ENCODE peak calls at places on chromosomes 5 and 9, in ten cellular contexts. One of them, this sample, is unnamed.

GRCh38 chr5:41636605-41637004 is 126.2 kb upstream of the PLCXD3 start:
- DNase-seq in DMS 273 treated with DMSO at 0.1 percent for 48 hours: no peak
- DNase-seq in putamen: no peak
- DNase-seq in GM19239: no peak
- DNase-seq in sciatic nerve: no peak
- DNase-seq in AG09319: no peak
- DNase-seq in hippocampal formation: no peak
- DNase-seq in upper lobe of right lung: no peak
- DNase-seq in ecto neural progenitor cell: no peak
- DNase-seq in iris pigment epithelial cell: peak
- DNase-seq in this sample: no peak

GRCh38 chr5:160656961-160657570 is 194.9 kb downstream of the ATP10B start:
- DNase-seq in DMS 273 treated with DMSO at 0.1 percent for 48 hours: no peak
- DNase-seq in putamen: no peak
- DNase-seq in GM19239: no peak
- DNase-seq in sciatic nerve: no peak
- DNase-seq in AG09319: no peak
- DNase-seq in hippocampal formation: no peak
- DNase-seq in upper lobe of right lung: no peak
- DNase-seq in ecto neural progenitor cell: no peak
- DNase-seq in iris pigment epithelial cell: no peak
- DNase-seq in this sample: no peak

GRCh38 chr9:34519321-34520020 is 3.3 kb downstream of the ENHO start:
- DNase-seq in DMS 273 treated with DMSO at 0.1 percent for 48 hours: no peak
- DNase-seq in putamen: no peak
- DNase-seq in GM19239: no peak
- DNase-seq in sciatic nerve: no peak
- DNase-seq in AG09319: no peak
- DNase-seq in hippocampal formation: no peak
- DNase-seq in upper lobe of right lung: no peak
- DNase-seq in ecto neural progenitor cell: no peak
- DNase-seq in iris pigment epithelial cell: no peak
- DNase-seq in this sample: no peak

GRCh38 chr9:113687680-113688371 is 188.3 kb upstream of the ZNF618 start:
- DNase-seq in DMS 273 treated with DMSO at 0.1 percent for 48 hours: no peak
- DNase-seq in putamen: peak
- DNase-seq in GM19239: no peak
- DNase-seq in sciatic nerve: no peak
- DNase-seq in AG09319: no peak
- DNase-seq in hippocampal formation: no peak
- DNase-seq in upper lobe of right lung: peak
- DNase-seq in ecto neural progenitor cell: no peak
- DNase-seq in iris pigment epithelial cell: no peak
- DNase-seq in this sample: no peak

GRCh38 chr9:95399261-95399660 is 81.8 kb upstream of the FANCC start:
- DNase-seq in DMS 273 treated with DMSO at 0.1 percent for 48 hours: no peak
- DNase-seq in putamen: no peak
- DNase-seq in GM19239: no peak
- DNase-seq in sciatic nerve: no peak
- DNase-seq in AG09319: no peak
- DNase-seq in hippocampal formation: no peak
- DNase-seq in upper lobe of right lung: no peak
- DNase-seq in ecto neural progenitor cell: no peak
- DNase-seq in iris pigment epithelial cell: no peak
- DNase-seq in this sample: no peak

GRCh38 chr5:45779874-45780671 is 83.9 kb upstream of the HCN1 start:
- DNase-seq in DMS 273 treated with DMSO at 0.1 percent for 48 hours: no peak
- DNase-seq in putamen: no peak
- DNase-seq in GM19239: no peak
- DNase-seq in sciatic nerve: no peak
- DNase-seq in AG09319: no peak
- DNase-seq in hippocampal formation: no peak
- DNase-seq in upper lobe of right lung: no peak
- DNase-seq in ecto neural progenitor cell: no peak
- DNase-seq in iris pigment epithelial cell: no peak
- DNase-seq in this sample: no peak

GRCh38 chr9:3040761-3041160 is 196.9 kb upstream of the PUM3 start:
- DNase-seq in DMS 273 treated with DMSO at 0.1 percent for 48 hours: no peak
- DNase-seq in putamen: no peak
- DNase-seq in GM19239: no peak
- DNase-seq in sciatic nerve: no peak
- DNase-seq in AG09319: no peak
- DNase-seq in hippocampal formation: no peak
- DNase-seq in upper lobe of right lung: no peak
- DNase-seq in ecto neural progenitor cell: no peak
- DNase-seq in iris pigment epithelial cell: no peak
- DNase-seq in this sample: no peak

GRCh38 chr9:68643901-68644809 is 60.9 kb upstream of the PIP5K1B start:
- DNase-seq in DMS 273 treated with DMSO at 0.1 percent for 48 hours: no peak
- DNase-seq in putamen: no peak
- DNase-seq in GM19239: no peak
- DNase-seq in sciatic nerve: no peak
- DNase-seq in AG09319: no peak
- DNase-seq in hippocampal formation: no peak
- DNase-seq in upper lobe of right lung: no peak
- DNase-seq in ecto neural progenitor cell: no peak
- DNase-seq in iris pigment epithelial cell: no peak
- DNase-seq in this sample: no peak

GRCh38 chr5:97096096-97096648 is 46.2 kb downstream of the LIX1 start:
- DNase-seq in DMS 273 treated with DMSO at 0.1 percent for 48 hours: no peak
- DNase-seq in putamen: no peak
- DNase-seq in GM19239: no peak
- DNase-seq in sciatic nerve: no peak
- DNase-seq in AG09319: no peak
- DNase-seq in hippocampal formation: peak
- DNase-seq in upper lobe of right lung: no peak
- DNase-seq in ecto neural progenitor cell: no peak
- DNase-seq in iris pigment epithelial cell: peak
- DNase-seq in this sample: no peak

GRCh38 chr5:75040973-75041372 is 11.4 kb downstream of the GCNT4 start:
- DNase-seq in DMS 273 treated with DMSO at 0.1 percent for 48 hours: no peak
- DNase-seq in putamen: no peak
- DNase-seq in GM19239: no peak
- DNase-seq in sciatic nerve: no peak
- DNase-seq in AG09319: no peak
- DNase-seq in hippocampal formation: no peak
- DNase-seq in upper lobe of right lung: no peak
- DNase-seq in ecto neural progenitor cell: no peak
- DNase-seq in iris pigment epithelial cell: peak
- DNase-seq in this sample: no peak

GRCh38 chr5:157072508-157072907 is 13.6 kb upstream of the HAVCR1 start:
- DNase-seq in DMS 273 treated with DMSO at 0.1 percent for 48 hours: no peak
- DNase-seq in putamen: no peak
- DNase-seq in GM19239: no peak
- DNase-seq in sciatic nerve: no peak
- DNase-seq in AG09319: no peak
- DNase-seq in hippocampal formation: no peak
- DNase-seq in upper lobe of right lung: no peak
- DNase-seq in ecto neural progenitor cell: no peak
- DNase-seq in iris pigment epithelial cell: no peak
- DNase-seq in this sample: no peak

GRCh38 chr5:141637266-141637692 is 482 bp downstream of the RELL2 start:
- DNase-seq in DMS 273 treated with DMSO at 0.1 percent for 48 hours: no peak
- DNase-seq in putamen: no peak
- DNase-seq in GM19239: no peak
- DNase-seq in sciatic nerve: no peak
- DNase-seq in AG09319: no peak
- DNase-seq in hippocampal formation: no peak
- DNase-seq in upper lobe of right lung: peak
- DNase-seq in ecto neural progenitor cell: peak
- DNase-seq in iris pigment epithelial cell: no peak
- DNase-seq in this sample: peak

GRCh38 chr5:19125956-19126713 is 861.9 kb downstream of the CDH18 start:
- DNase-seq in DMS 273 treated with DMSO at 0.1 percent for 48 hours: no peak
- DNase-seq in putamen: no peak
- DNase-seq in GM19239: no peak
- DNase-seq in sciatic nerve: no peak
- DNase-seq in AG09319: no peak
- DNase-seq in hippocampal formation: no peak
- DNase-seq in upper lobe of right lung: no peak
- DNase-seq in ecto neural progenitor cell: no peak
- DNase-seq in iris pigment epithelial cell: no peak
- DNase-seq in this sample: no peak

GRCh38 chr9:127166651-127167524 is 44.5 kb upstream of the ANGPTL2 start:
- DNase-seq in DMS 273 treated with DMSO at 0.1 percent for 48 hours: no peak
- DNase-seq in putamen: no peak
- DNase-seq in GM19239: peak
- DNase-seq in sciatic nerve: peak
- DNase-seq in AG09319: no peak
- DNase-seq in hippocampal formation: no peak
- DNase-seq in upper lobe of right lung: peak
- DNase-seq in ecto neural progenitor cell: no peak
- DNase-seq in iris pigment epithelial cell: peak
- DNase-seq in this sample: peak

GRCh38 chr5:66440202-66440680 is 156.0 kb upstream of the MAST4 start:
- DNase-seq in DMS 273 treated with DMSO at 0.1 percent for 48 hours: no peak
- DNase-seq in putamen: no peak
- DNase-seq in GM19239: no peak
- DNase-seq in sciatic nerve: no peak
- DNase-seq in AG09319: no peak
- DNase-seq in hippocampal formation: no peak
- DNase-seq in upper lobe of right lung: no peak
- DNase-seq in ecto neural progenitor cell: no peak
- DNase-seq in iris pigment epithelial cell: peak
- DNase-seq in this sample: no peak

GRCh38 chr5:59317023-59317771 is 576.3 kb downstream of the PDE4D start:
- DNase-seq in DMS 273 treated with DMSO at 0.1 percent for 48 hours: peak
- DNase-seq in putamen: no peak
- DNase-seq in GM19239: no peak
- DNase-seq in sciatic nerve: no peak
- DNase-seq in AG09319: no peak
- DNase-seq in hippocampal formation: no peak
- DNase-seq in upper lobe of right lung: no peak
- DNase-seq in ecto neural progenitor cell: peak
- DNase-seq in iris pigment epithelial cell: peak
- DNase-seq in this sample: no peak

GRCh38 chr9:14258840-14259239 is 55.1 kb downstream of the NFIB start:
- DNase-seq in DMS 273 treated with DMSO at 0.1 percent for 48 hours: no peak
- DNase-seq in putamen: no peak
- DNase-seq in GM19239: no peak
- DNase-seq in sciatic nerve: no peak
- DNase-seq in AG09319: no peak
- DNase-seq in hippocampal formation: no peak
- DNase-seq in upper lobe of right lung: no peak
- DNase-seq in ecto neural progenitor cell: no peak
- DNase-seq in iris pigment epithelial cell: peak
- DNase-seq in this sample: no peak

GRCh38 chr9:138112090-138112748 is 234.6 kb downstream of the CACNA1B start:
- DNase-seq in DMS 273 treated with DMSO at 0.1 percent for 48 hours: no peak
- DNase-seq in putamen: peak
- DNase-seq in GM19239: no peak
- DNase-seq in sciatic nerve: peak
- DNase-seq in AG09319: no peak
- DNase-seq in hippocampal formation: no peak
- DNase-seq in upper lobe of right lung: peak
- DNase-seq in ecto neural progenitor cell: no peak
- DNase-seq in iris pigment epithelial cell: no peak
- DNase-seq in this sample: peak

GRCh38 chr9:110714314-110714713 is 45.7 kb downstream of the MUSK start:
- DNase-seq in DMS 273 treated with DMSO at 0.1 percent for 48 hours: no peak
- DNase-seq in putamen: no peak
- DNase-seq in GM19239: no peak
- DNase-seq in sciatic nerve: no peak
- DNase-seq in AG09319: no peak
- DNase-seq in hippocampal formation: no peak
- DNase-seq in upper lobe of right lung: no peak
- DNase-seq in ecto neural progenitor cell: no peak
- DNase-seq in iris pigment epithelial cell: peak
- DNase-seq in this sample: no peak

GRCh38 chr9:36934478-36935065 is 99.5 kb downstream of the PAX5 start:
- DNase-seq in DMS 273 treated with DMSO at 0.1 percent for 48 hours: no peak
- DNase-seq in putamen: no peak
- DNase-seq in GM19239: no peak
- DNase-seq in sciatic nerve: no peak
- DNase-seq in AG09319: no peak
- DNase-seq in hippocampal formation: no peak
- DNase-seq in upper lobe of right lung: no peak
- DNase-seq in ecto neural progenitor cell: peak
- DNase-seq in iris pigment epithelial cell: no peak
- DNase-seq in this sample: no peak